ENCODE peak calls at places on chromosome 11, in four cellular contexts. One of them, this sample, is unnamed.

GRCh38 chr11:19676508-19677379 is 35.9 kb upstream of the NAV2 start:
- DNase-seq in CD8-positive, alpha-beta T cell: no peak
- DNase-seq in stomach: no peak
- DNase-seq in epithelial cell of esophagus: no peak
- DNase-seq in this sample: no peak

GRCh38 chr11:100923555-100923954 is 206.1 kb downstream of the PGR start:
- DNase-seq in CD8-positive, alpha-beta T cell: no peak
- DNase-seq in stomach: no peak
- DNase-seq in epithelial cell of esophagus: no peak
- DNase-seq in this sample: no peak

GRCh38 chr11:125345706-125346561 is 150.1 kb downstream of the FEZ1 start:
- DNase-seq in CD8-positive, alpha-beta T cell: peak
- DNase-seq in stomach: peak
- DNase-seq in epithelial cell of esophagus: peak
- DNase-seq in this sample: peak

GRCh38 chr11:67519726-67520125 is 3.5 kb downstream of the CABP2 start:
- DNase-seq in CD8-positive, alpha-beta T cell: no peak
- DNase-seq in stomach: no peak
- DNase-seq in epithelial cell of esophagus: no peak
- DNase-seq in this sample: no peak

GRCh38 chr11:1290052-1291040 is 19.1 kb downstream of the TOLLIP start:
- DNase-seq in CD8-positive, alpha-beta T cell: no peak
- DNase-seq in stomach: no peak
- DNase-seq in epithelial cell of esophagus: no peak
- DNase-seq in this sample: no peak

GRCh38 chr11:68430801-68431200 is 29.8 kb upstream of the PPP6R3 start:
- DNase-seq in CD8-positive, alpha-beta T cell: no peak
- DNase-seq in stomach: no peak
- DNase-seq in epithelial cell of esophagus: no peak
- DNase-seq in this sample: no peak

GRCh38 chr11:40294343-40294723 is 1165.1 kb downstream of the LRRC4C start:
- DNase-seq in CD8-positive, alpha-beta T cell: no peak
- DNase-seq in stomach: no peak
- DNase-seq in epithelial cell of esophagus: no peak
- DNase-seq in this sample: no peak

GRCh38 chr11:106765849-106766248 is 252.4 kb downstream of the GUCY1A2 start:
- DNase-seq in CD8-positive, alpha-beta T cell: no peak
- DNase-seq in stomach: no peak
- DNase-seq in epithelial cell of esophagus: no peak
- DNase-seq in this sample: no peak

DNA sequence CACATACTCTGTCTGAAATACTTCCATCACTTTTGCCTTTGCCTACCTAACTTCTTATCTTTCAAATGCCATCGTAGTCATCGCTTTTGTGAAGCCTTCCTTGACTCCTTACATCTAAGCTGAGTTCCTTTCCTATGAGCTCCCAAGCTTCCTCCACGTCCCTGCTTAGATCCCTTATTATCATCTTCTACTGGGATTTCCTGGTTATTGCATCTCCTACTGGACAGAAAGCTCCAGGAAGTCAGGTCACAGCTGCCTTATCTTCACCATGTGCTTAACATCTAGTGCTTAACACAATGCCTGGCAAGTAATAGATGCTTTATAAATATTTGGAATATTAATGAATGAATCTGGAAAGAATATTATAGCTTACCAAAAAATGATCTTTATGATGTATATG is 5.9 kb downstream of the YPEL4 start:
- DNase-seq in CD8-positive, alpha-beta T cell: no peak
- DNase-seq in stomach: no peak
- DNase-seq in epithelial cell of esophagus: no peak
- DNase-seq in this sample: no peak
- TF ChIP-seq CTCF in CD8-positive, alpha-beta T cell: no peak
- TF ChIP-seq CTCF in stomach: no peak
- TF ChIP-seq CTCF in epithelial cell of esophagus: no peak
- TF ChIP-seq CTCF in this sample: no peak

DNA sequence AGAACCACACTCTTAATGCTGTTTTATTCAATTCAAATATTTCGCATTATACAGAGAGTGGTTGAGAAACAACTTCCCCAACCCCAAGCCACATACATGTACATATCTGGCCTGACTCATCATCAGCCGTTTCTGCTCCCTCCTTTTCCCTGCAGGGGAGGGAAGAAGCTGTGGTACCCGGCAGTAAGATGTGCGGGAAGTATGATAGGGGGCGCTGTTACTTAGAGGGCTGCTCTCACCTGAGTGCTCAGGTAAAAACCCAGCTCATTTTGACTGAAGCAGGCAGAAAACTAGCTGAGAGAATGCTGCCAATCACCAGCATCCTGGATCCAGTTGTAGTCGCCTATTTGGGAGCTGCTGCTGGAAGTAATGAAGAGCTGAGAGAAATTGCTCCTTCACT is 85.6 kb downstream of the NELL1 start:
- DNase-seq in CD8-positive, alpha-beta T cell: no peak
- DNase-seq in stomach: no peak
- DNase-seq in epithelial cell of esophagus: peak
- DNase-seq in this sample: no peak
- TF ChIP-seq CTCF in CD8-positive, alpha-beta T cell: no peak
- TF ChIP-seq CTCF in stomach: no peak
- TF ChIP-seq CTCF in epithelial cell of esophagus: no peak
- TF ChIP-seq CTCF in this sample: no peak

DNA sequence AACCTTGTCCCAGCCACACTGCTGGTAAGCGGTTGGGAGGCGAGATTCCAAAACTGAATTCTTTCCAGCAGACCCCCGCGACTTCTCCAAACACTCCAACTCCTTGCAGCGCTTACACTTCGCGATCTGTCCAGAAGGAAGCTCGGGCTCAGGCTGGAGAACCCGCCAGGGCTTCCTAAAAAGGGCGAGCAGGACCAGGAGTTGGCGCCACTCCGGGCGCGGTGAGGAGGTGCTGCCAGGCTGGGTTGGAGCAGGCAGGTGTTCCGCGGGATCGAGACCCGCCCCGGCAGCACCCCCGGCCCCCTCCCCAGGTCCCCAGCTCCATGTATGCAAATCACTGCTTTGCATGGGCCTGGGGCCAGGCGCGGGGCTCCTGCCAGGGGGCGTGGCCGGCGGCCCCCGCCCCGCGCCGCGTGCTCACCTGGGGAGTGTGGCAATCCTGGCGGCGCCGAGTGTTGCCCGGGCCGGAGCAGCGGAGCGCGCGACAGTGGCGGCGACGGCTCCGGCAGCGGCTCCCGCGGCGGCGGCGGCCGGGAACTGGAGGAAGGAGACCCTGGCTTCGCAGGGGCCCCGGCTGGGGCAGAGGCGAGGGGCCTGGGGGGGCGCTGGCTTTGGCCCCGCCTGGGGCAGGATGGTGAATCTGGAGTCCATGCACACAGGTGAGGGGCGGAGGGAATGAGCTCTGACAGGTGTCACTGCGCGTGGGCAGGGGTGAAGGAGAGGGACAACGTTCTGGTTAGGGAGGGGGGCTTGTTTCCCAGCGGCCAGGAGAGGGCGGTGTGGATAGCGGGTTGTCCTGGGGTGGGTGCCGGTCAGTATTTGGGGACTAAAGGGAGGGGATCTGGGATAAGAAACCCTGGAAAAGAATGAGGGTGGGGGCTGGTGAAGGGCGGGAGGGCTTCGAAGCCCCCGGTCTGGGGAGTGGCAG is at the start of gene POU2F3:
- DNase-seq in CD8-positive, alpha-beta T cell: no peak
- DNase-seq in stomach: peak
- DNase-seq in epithelial cell of esophagus: no peak
- DNase-seq in this sample: no peak
- TF ChIP-seq CTCF in CD8-positive, alpha-beta T cell: no peak
- TF ChIP-seq CTCF in stomach: no peak
- TF ChIP-seq CTCF in epithelial cell of esophagus: peak
- TF ChIP-seq CTCF in this sample: no peak

GRCh38 chr11:66259976-66260375 is 8.5 kb upstream of the RAB1B start:
- DNase-seq in CD8-positive, alpha-beta T cell: no peak
- DNase-seq in stomach: no peak
- DNase-seq in epithelial cell of esophagus: no peak
- DNase-seq in this sample: no peak

GRCh38 chr11:66261578-66261977 is 6.9 kb upstream of the RAB1B start:
- DNase-seq in CD8-positive, alpha-beta T cell: no peak
- DNase-seq in stomach: no peak
- DNase-seq in epithelial cell of esophagus: no peak
- DNase-seq in this sample: no peak

GRCh38 chr11:66259225-66259624 is 9.2 kb upstream of the RAB1B start:
- DNase-seq in CD8-positive, alpha-beta T cell: no peak
- DNase-seq in stomach: no peak
- DNase-seq in epithelial cell of esophagus: no peak
- DNase-seq in this sample: no peak

GRCh38 chr11:66262191-66262590 is 6.2 kb upstream of the RAB1B start:
- DNase-seq in CD8-positive, alpha-beta T cell: no peak
- DNase-seq in stomach: no peak
- DNase-seq in epithelial cell of esophagus: no peak
- DNase-seq in this sample: no peak

DNA sequence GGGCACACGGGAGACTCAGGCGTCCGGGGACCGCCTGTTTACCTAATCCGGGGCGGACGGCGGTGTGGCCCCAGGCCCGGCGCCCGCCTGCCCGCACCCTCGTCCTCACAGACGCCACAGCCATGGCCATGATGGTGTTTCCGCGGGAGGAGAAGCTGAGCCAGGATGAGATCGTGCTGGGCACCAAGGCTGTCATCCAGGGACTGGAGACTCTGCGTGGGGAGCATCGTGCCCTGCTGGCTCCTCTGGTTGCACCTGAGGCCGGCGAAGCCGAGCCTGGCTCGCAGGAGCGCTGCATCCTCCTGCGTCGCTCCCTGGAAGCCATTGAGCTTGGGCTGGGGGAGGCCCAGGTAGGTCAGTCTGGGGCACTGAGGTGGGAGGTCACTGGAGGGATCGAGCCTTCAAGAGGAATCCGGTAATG is 10.0 kb upstream of the RAB1B start:
- DNase-seq in CD8-positive, alpha-beta T cell: no peak
- DNase-seq in stomach: no peak
- DNase-seq in epithelial cell of esophagus: no peak
- DNase-seq in this sample: no peak
- TF ChIP-seq CTCF in CD8-positive, alpha-beta T cell: no peak
- TF ChIP-seq CTCF in stomach: no peak
- TF ChIP-seq CTCF in epithelial cell of esophagus: no peak
- TF ChIP-seq CTCF in this sample: no peak

GRCh38 chr11:94132823-94133408 is 4.3 kb downstream of the PANX1 start:
- DNase-seq in CD8-positive, alpha-beta T cell: no peak
- DNase-seq in stomach: no peak
- DNase-seq in epithelial cell of esophagus: no peak
- DNase-seq in this sample: no peak
- TF ChIP-seq CTCF in CD8-positive, alpha-beta T cell: no peak
- TF ChIP-seq CTCF in stomach: no peak
- TF ChIP-seq CTCF in epithelial cell of esophagus: no peak
- TF ChIP-seq CTCF in this sample: no peak

GRCh38 chr11:94519478-94520084 is 7.3 kb downstream of the C11orf97 start:
- DNase-seq in CD8-positive, alpha-beta T cell: no peak
- DNase-seq in stomach: no peak
- DNase-seq in epithelial cell of esophagus: peak
- DNase-seq in this sample: no peak
- TF ChIP-seq CTCF in CD8-positive, alpha-beta T cell: peak
- TF ChIP-seq CTCF in stomach: no peak
- TF ChIP-seq CTCF in epithelial cell of esophagus: peak
- TF ChIP-seq CTCF in this sample: peak

This sample was measured in osteocyte.